ENCODE peak calls at places on chromosomes 12 and 14, in eight cellular contexts. E, P, W, B, H, O, Q and Y are unnamed samples.

GRCh38 chr12:49979061-49979586 is 6.4 kb downstream of the AQP6 start:
- DNase-seq in B (no peak), P (no peak), W (no peak), Q (no peak), E (no peak), O (no peak), H (no peak), Y (no peak)

GRCh38 chr12:111692575-111693210 is 6.8 kb downstream of the ACAD10 start:
- DNase-seq in O (no peak), H (no peak), W (no peak), P (no peak), E (no peak), Q (peak), B (no peak), Y (no peak)

GRCh38 chr12:93886533-93887511 is 209.6 kb downstream of the CRADD start:
- DNase-seq in W (no peak), P (no peak), H (no peak), B (no peak), Q (peak), O (peak), E (no peak), Y (no peak)

GRCh38 chr14:34436118-34436905 is 25.7 kb downstream of the SPTSSA start:
- DNase-seq in W (no peak), H (no peak), Q (peak), O (peak), B (no peak), P (no peak), E (no peak), Y (no peak)

GRCh38 chr14:94769413-94770250 is at the start of gene GSC:
- DNase-seq in O (no peak), W (no peak), Q (peak), H (peak), B (peak), P (no peak), E (peak), Y (peak)

GRCh38 chr12:95674631-95675030 is 115.9 kb downstream of the NTN4 start:
- DNase-seq in P (no peak), W (no peak), E (no peak), H (no peak), B (peak), O (peak), Q (peak), Y (no peak)

GRCh38 chr12:79420146-79420618 is 270.6 kb downstream of the PAWR start:
- DNase-seq in O (peak), E (no peak), P (no peak), H (peak), W (no peak), Q (peak), B (no peak), Y (no peak)

GRCh38 chr12:108616941-108617858 is 16.5 kb downstream of the SELPLG start:
- DNase-seq in P (peak), H (no peak), Q (peak), W (peak), O (no peak), E (no peak), B (no peak), Y (no peak)

GRCh38 chr12:84463756-84464495 is 448.7 kb downstream of the SLC6A15 start:
- DNase-seq in W (no peak), Q (peak), O (no peak), B (no peak), P (no peak), H (no peak), E (no peak), Y (no peak)

GRCh38 chr14:21107360-21107781 is 6.5 kb downstream of the TMEM253 start:
- DNase-seq in Q (peak), O (no peak), B (no peak), P (no peak), E (no peak), H (peak), W (no peak), Y (no peak)

GRCh38 chr14:90318016-90318415 is 13.7 kb downstream of the NRDE2 start:
- DNase-seq in O (no peak), H (no peak), W (no peak), P (no peak), B (no peak), Q (no peak), E (no peak), Y (no peak)

GRCh38 chr14:105437723-105438500 is 18.3 kb downstream of the MTA1 start:
- DNase-seq in O (no peak), B (no peak), P (no peak), H (no peak), E (no peak), Q (no peak), W (no peak), Y (peak)

GRCh38 chr12:124326104-124326503 is 31.2 kb downstream of the RFLNA start:
- DNase-seq in W (no peak), Q (no peak), O (no peak), P (no peak), B (no peak), E (no peak), H (no peak), Y (no peak)

GRCh38 chr12:113120670-113121370 is 14.7 kb downstream of the RASAL1 start:
- DNase-seq in O (no peak), E (no peak), P (no peak), W (no peak), Q (peak), H (no peak), B (no peak), Y (no peak)

GRCh38 chr12:34033628-34034296 is 11.5 kb downstream of the ALG10 start:
- DNase-seq in P (no peak), B (no peak), H (no peak), O (no peak), Q (peak), W (no peak), E (no peak), Y (no peak)

GRCh38 chr12:107574691-107575090 is 110.9 kb upstream of the PWP1 start:
- DNase-seq in W (no peak), B (no peak), H (no peak), P (no peak), Q (no peak), E (no peak), O (no peak), Y (no peak)

GRCh38 chr14:21711360-21711961 is 37.8 kb upstream of the OR4E1 start:
- DNase-seq in Q (peak), H (peak), E (no peak), O (peak), B (peak), P (peak), W (peak), Y (no peak)

GRCh38 chr12:103929051-103929908 is 930 bp upstream of the HSP90B1 start:
- DNase-seq in E (peak), P (peak), H (peak), B (peak), O (peak), W (peak), Q (peak), Y (peak)